ENCODE peak calls at places on chromosomes 7 and 10, in eight cellular contexts. One of them, this sample, is unnamed.

GRCh38 chr10:72122221-72122620 is 33.9 kb upstream of the SPOCK2 start:
- DNase-seq in GM23338: no peak
- DNase-seq in AG04449: no peak
- DNase-seq in H4: no peak
- DNase-seq in mesenchymal stem cell: no peak
- DNase-seq in SK-N-DZ: no peak
- DNase-seq in heart left ventricle: no peak
- DNase-seq in amniotic stem cell: no peak
- DNase-seq in this sample: no peak

GRCh38 chr10:4481192-4481591 is 344.8 kb upstream of the AKR1E2 start:
- DNase-seq in GM23338: no peak
- DNase-seq in AG04449: no peak
- DNase-seq in H4: no peak
- DNase-seq in mesenchymal stem cell: no peak
- DNase-seq in SK-N-DZ: no peak
- DNase-seq in heart left ventricle: no peak
- DNase-seq in amniotic stem cell: no peak
- DNase-seq in this sample: no peak

GRCh38 chr10:131901181-131901829 is 497 bp downstream of the PPP2R2D start:
- DNase-seq in GM23338: peak; percentile 67
- DNase-seq in AG04449: no peak
- DNase-seq in H4: no peak
- DNase-seq in mesenchymal stem cell: peak; percentile 44
- DNase-seq in SK-N-DZ: no peak
- DNase-seq in heart left ventricle: peak; percentile 43
- DNase-seq in amniotic stem cell: no peak
- DNase-seq in this sample: no peak

GRCh38 chr10:17387861-17388503 is 66.4 kb downstream of the ST8SIA6 start:
- DNase-seq in GM23338: peak; percentile 18
- DNase-seq in AG04449: no peak
- DNase-seq in H4: no peak
- DNase-seq in mesenchymal stem cell: no peak
- DNase-seq in SK-N-DZ: no peak
- DNase-seq in heart left ventricle: no peak
- DNase-seq in amniotic stem cell: no peak
- DNase-seq in this sample: no peak

GRCh38 chr7:131648491-131648890 is 92.1 kb upstream of the PODXL start:
- DNase-seq in GM23338: peak; percentile 19
- DNase-seq in AG04449: no peak
- DNase-seq in H4: no peak
- DNase-seq in mesenchymal stem cell: no peak
- DNase-seq in SK-N-DZ: no peak
- DNase-seq in heart left ventricle: no peak
- DNase-seq in amniotic stem cell: no peak
- DNase-seq in this sample: no peak

GRCh38 chr7:43735403-43735801 is 6.1 kb upstream of the COA1 start:
- DNase-seq in GM23338: no peak
- DNase-seq in AG04449: no peak
- DNase-seq in H4: no peak
- DNase-seq in mesenchymal stem cell: no peak
- DNase-seq in SK-N-DZ: no peak
- DNase-seq in heart left ventricle: no peak
- DNase-seq in amniotic stem cell: no peak
- DNase-seq in this sample: no peak

GRCh38 chr7:68691261-68692216 is 906.7 kb upstream of the AUTS2 start:
- DNase-seq in GM23338: no peak
- DNase-seq in AG04449: peak; percentile 88
- DNase-seq in H4: peak; percentile 70
- DNase-seq in mesenchymal stem cell: peak; percentile 70
- DNase-seq in SK-N-DZ: no peak
- DNase-seq in heart left ventricle: no peak
- DNase-seq in amniotic stem cell: peak; percentile 91
- DNase-seq in this sample: peak; percentile 69

GRCh38 chr10:3525832-3526449 is 259.1 kb downstream of the KLF6 start:
- DNase-seq in GM23338: no peak
- DNase-seq in AG04449: peak; percentile 92
- DNase-seq in H4: peak; percentile 92
- DNase-seq in mesenchymal stem cell: peak; percentile 99
- DNase-seq in SK-N-DZ: no peak
- DNase-seq in heart left ventricle: no peak
- DNase-seq in amniotic stem cell: peak; percentile 94
- DNase-seq in this sample: peak; percentile 89

GRCh38 chr7:111499027-111499426 is 63.3 kb downstream of the IMMP2L start:
- DNase-seq in GM23338: no peak
- DNase-seq in AG04449: peak; percentile 5
- DNase-seq in H4: peak; percentile 8
- DNase-seq in mesenchymal stem cell: peak; percentile 13
- DNase-seq in SK-N-DZ: no peak
- DNase-seq in heart left ventricle: no peak
- DNase-seq in amniotic stem cell: no peak
- DNase-seq in this sample: no peak

GRCh38 chr7:42744746-42745145 is 167.1 kb downstream of the C7orf25 start:
- DNase-seq in GM23338: no peak
- DNase-seq in AG04449: no peak
- DNase-seq in H4: no peak
- DNase-seq in mesenchymal stem cell: no peak
- DNase-seq in SK-N-DZ: no peak
- DNase-seq in heart left ventricle: no peak
- DNase-seq in amniotic stem cell: no peak
- DNase-seq in this sample: no peak

GRCh38 chr10:8418631-8419030 is 364.1 kb downstream of the GATA3 start:
- DNase-seq in GM23338: no peak
- DNase-seq in AG04449: no peak
- DNase-seq in H4: peak; percentile 22
- DNase-seq in mesenchymal stem cell: peak; percentile 56
- DNase-seq in SK-N-DZ: no peak
- DNase-seq in heart left ventricle: no peak
- DNase-seq in amniotic stem cell: no peak
- DNase-seq in this sample: peak; percentile 68

GRCh38 chr7:45402480-45403218 is 171.5 kb upstream of the ADCY1 start:
- DNase-seq in GM23338: no peak
- DNase-seq in AG04449: no peak
- DNase-seq in H4: peak; percentile 97
- DNase-seq in mesenchymal stem cell: no peak
- DNase-seq in SK-N-DZ: no peak
- DNase-seq in heart left ventricle: no peak
- DNase-seq in amniotic stem cell: no peak
- DNase-seq in this sample: peak; percentile 4

GRCh38 chr10:82826132-82826531 is 951.1 kb downstream of the NRG3 start:
- DNase-seq in GM23338: no peak
- DNase-seq in AG04449: no peak
- DNase-seq in H4: peak; percentile 16
- DNase-seq in mesenchymal stem cell: peak; percentile 54
- DNase-seq in SK-N-DZ: no peak
- DNase-seq in heart left ventricle: no peak
- DNase-seq in amniotic stem cell: peak; percentile 96
- DNase-seq in this sample: peak; percentile 86

GRCh38 chr10:51960494-51960895 is 261.1 kb upstream of the CSTF2T start:
- DNase-seq in GM23338: peak; percentile 81
- DNase-seq in AG04449: no peak
- DNase-seq in H4: peak; percentile 40
- DNase-seq in mesenchymal stem cell: peak; percentile 61
- DNase-seq in SK-N-DZ: peak; percentile 24
- DNase-seq in heart left ventricle: no peak
- DNase-seq in amniotic stem cell: peak; percentile 50
- DNase-seq in this sample: peak; percentile 69

GRCh38 chr10:128191847-128192246 is 65.6 kb upstream of the MKI67 start:
- DNase-seq in GM23338: no peak
- DNase-seq in AG04449: no peak
- DNase-seq in H4: no peak
- DNase-seq in mesenchymal stem cell: no peak
- DNase-seq in SK-N-DZ: no peak
- DNase-seq in heart left ventricle: no peak
- DNase-seq in amniotic stem cell: no peak
- DNase-seq in this sample: no peak

GRCh38 chr7:26457702-26458327 is 166.2 kb downstream of the SNX10 start:
- DNase-seq in GM23338: no peak
- DNase-seq in AG04449: no peak
- DNase-seq in H4: no peak
- DNase-seq in mesenchymal stem cell: peak; percentile 17
- DNase-seq in SK-N-DZ: peak; percentile 22
- DNase-seq in heart left ventricle: no peak
- DNase-seq in amniotic stem cell: no peak
- DNase-seq in this sample: no peak

GRCh38 chr10:48547061-48547895 is 57.6 kb downstream of the ARHGAP22 start:
- DNase-seq in GM23338: no peak
- DNase-seq in AG04449: no peak
- DNase-seq in H4: no peak
- DNase-seq in mesenchymal stem cell: no peak
- DNase-seq in SK-N-DZ: peak; percentile 72
- DNase-seq in heart left ventricle: no peak
- DNase-seq in amniotic stem cell: no peak
- DNase-seq in this sample: no peak

GRCh38 chr7:29924006-29924405 is 65.6 kb downstream of the SCRN1 start:
- DNase-seq in GM23338: peak; percentile 21
- DNase-seq in AG04449: no peak
- DNase-seq in H4: no peak
- DNase-seq in mesenchymal stem cell: no peak
- DNase-seq in SK-N-DZ: no peak
- DNase-seq in heart left ventricle: no peak
- DNase-seq in amniotic stem cell: no peak
- DNase-seq in this sample: no peak

GRCh38 chr7:133489906-133490305 is 237.0 kb downstream of the EXOC4 start:
- DNase-seq in GM23338: peak; percentile 24
- DNase-seq in AG04449: no peak
- DNase-seq in H4: no peak
- DNase-seq in mesenchymal stem cell: no peak
- DNase-seq in SK-N-DZ: no peak
- DNase-seq in heart left ventricle: no peak
- DNase-seq in amniotic stem cell: no peak
- DNase-seq in this sample: no peak

GRCh38 chr10:100009793-100010676 is at the start of gene DNMBP:
- DNase-seq in GM23338: peak; percentile 93
- DNase-seq in AG04449: no peak
- DNase-seq in H4: peak; percentile 67
- DNase-seq in mesenchymal stem cell: peak; percentile 85
- DNase-seq in SK-N-DZ: peak; percentile 78
- DNase-seq in heart left ventricle: peak; percentile 91
- DNase-seq in amniotic stem cell: peak; percentile 38
- DNase-seq in this sample: no peak

GRCh38 chr7:88449410-88449809 is 142.7 kb upstream of the STEAP4 start:
- DNase-seq in GM23338: no peak
- DNase-seq in AG04449: no peak
- DNase-seq in H4: no peak
- DNase-seq in mesenchymal stem cell: no peak
- DNase-seq in SK-N-DZ: no peak
- DNase-seq in heart left ventricle: no peak
- DNase-seq in amniotic stem cell: no peak
- DNase-seq in this sample: no peak

GRCh38 chr10:95133016-95133752 is 60.9 kb upstream of the ACSM6 start:
- DNase-seq in GM23338: peak; percentile 96
- DNase-seq in AG04449: peak; percentile 19
- DNase-seq in H4: peak; percentile 86
- DNase-seq in mesenchymal stem cell: peak; percentile 83
- DNase-seq in SK-N-DZ: peak; percentile 70
- DNase-seq in heart left ventricle: peak; percentile 59
- DNase-seq in amniotic stem cell: peak; percentile 41
- DNase-seq in this sample: peak; percentile 13

GRCh38 chr7:46059308-46060020 is 138.4 kb upstream of the IGFBP3 start:
- DNase-seq in GM23338: no peak
- DNase-seq in AG04449: no peak
- DNase-seq in H4: no peak
- DNase-seq in mesenchymal stem cell: no peak
- DNase-seq in SK-N-DZ: no peak
- DNase-seq in heart left ventricle: peak; percentile 54
- DNase-seq in amniotic stem cell: no peak
- DNase-seq in this sample: no peak

GRCh38 chr7:41385996-41386395 is 316.9 kb downstream of the INHBA start:
- DNase-seq in GM23338: peak; percentile 50
- DNase-seq in AG04449: no peak
- DNase-seq in H4: no peak
- DNase-seq in mesenchymal stem cell: no peak
- DNase-seq in SK-N-DZ: no peak
- DNase-seq in heart left ventricle: no peak
- DNase-seq in amniotic stem cell: no peak
- DNase-seq in this sample: no peak

GRCh38 chr7:137919987-137920386 is 73.2 kb upstream of the DGKI start:
- DNase-seq in GM23338: peak; percentile 64
- DNase-seq in AG04449: no peak
- DNase-seq in H4: no peak
- DNase-seq in mesenchymal stem cell: no peak
- DNase-seq in SK-N-DZ: no peak
- DNase-seq in heart left ventricle: no peak
- DNase-seq in amniotic stem cell: no peak
- DNase-seq in this sample: no peak

GRCh38 chr7:25862254-25862992 is 289.6 kb upstream of the NFE2L3 start:
- DNase-seq in GM23338: peak; percentile 100
- DNase-seq in AG04449: peak; percentile 100
- DNase-seq in H4: peak; percentile 100
- DNase-seq in mesenchymal stem cell: peak; percentile 100
- DNase-seq in SK-N-DZ: peak; percentile 100
- DNase-seq in heart left ventricle: peak; percentile 80
- DNase-seq in amniotic stem cell: peak; percentile 99
- DNase-seq in this sample: peak; percentile 100

GRCh38 chr7:70416611-70417010 is 715.3 kb upstream of the GALNT17 start:
- DNase-seq in GM23338: no peak
- DNase-seq in AG04449: no peak
- DNase-seq in H4: no peak
- DNase-seq in mesenchymal stem cell: no peak
- DNase-seq in SK-N-DZ: peak; percentile 91
- DNase-seq in heart left ventricle: no peak
- DNase-seq in amniotic stem cell: no peak
- DNase-seq in this sample: no peak

GRCh38 chr10:103853428-103854264 is 1.7 kb downstream of the SH3PXD2A start:
- DNase-seq in GM23338: no peak
- DNase-seq in AG04449: no peak
- DNase-seq in H4: no peak
- DNase-seq in mesenchymal stem cell: peak; percentile 37
- DNase-seq in SK-N-DZ: no peak
- DNase-seq in heart left ventricle: no peak
- DNase-seq in amniotic stem cell: no peak
- DNase-seq in this sample: no peak

GRCh38 chr10:74419491-74420466 is 268.8 kb downstream of the ADK start:
- DNase-seq in GM23338: peak; percentile 60
- DNase-seq in AG04449: no peak
- DNase-seq in H4: peak; percentile 9
- DNase-seq in mesenchymal stem cell: peak; percentile 20
- DNase-seq in SK-N-DZ: peak; percentile 86
- DNase-seq in heart left ventricle: no peak
- DNase-seq in amniotic stem cell: no peak
- DNase-seq in this sample: no peak

GRCh38 chr10:32650246-32650655 is 204.3 kb downstream of the CCDC7 start:
- DNase-seq in GM23338: peak; percentile 2
- DNase-seq in AG04449: no peak
- DNase-seq in H4: peak; percentile 6
- DNase-seq in mesenchymal stem cell: no peak
- DNase-seq in SK-N-DZ: no peak
- DNase-seq in heart left ventricle: no peak
- DNase-seq in amniotic stem cell: no peak
- DNase-seq in this sample: peak; percentile 2

GRCh38 chr7:33903770-33904679 is 1.3 kb upstream of the BMPER start:
- DNase-seq in GM23338: peak; percentile 56
- DNase-seq in AG04449: no peak
- DNase-seq in H4: no peak
- DNase-seq in mesenchymal stem cell: peak; percentile 66
- DNase-seq in SK-N-DZ: peak; percentile 36
- DNase-seq in heart left ventricle: peak; percentile 21
- DNase-seq in amniotic stem cell: no peak
- DNase-seq in this sample: no peak

GRCh38 chr7:33494473-33494872 is 365.1 kb downstream of the BBS9 start:
- DNase-seq in GM23338: peak; percentile 55
- DNase-seq in AG04449: no peak
- DNase-seq in H4: no peak
- DNase-seq in mesenchymal stem cell: no peak
- DNase-seq in SK-N-DZ: no peak
- DNase-seq in heart left ventricle: no peak
- DNase-seq in amniotic stem cell: no peak
- DNase-seq in this sample: no peak

GRCh38 chr10:75283150-75284096 is 47.7 kb upstream of the COMTD1 start:
- DNase-seq in GM23338: peak; percentile 70
- DNase-seq in AG04449: peak; percentile 63
- DNase-seq in H4: no peak
- DNase-seq in mesenchymal stem cell: peak; percentile 67
- DNase-seq in SK-N-DZ: peak; percentile 66
- DNase-seq in heart left ventricle: peak; percentile 29
- DNase-seq in amniotic stem cell: no peak
- DNase-seq in this sample: peak; percentile 46

GRCh38 chr7:103613655-103614642 is 167.9 kb upstream of the SLC26A5 start:
- DNase-seq in GM23338: peak; percentile 54
- DNase-seq in AG04449: no peak
- DNase-seq in H4: no peak
- DNase-seq in mesenchymal stem cell: no peak
- DNase-seq in SK-N-DZ: no peak
- DNase-seq in heart left ventricle: no peak
- DNase-seq in amniotic stem cell: no peak
- DNase-seq in this sample: no peak